ENCODE peak calls at places on chromosomes 2 and 18, in five cellular contexts. One of them, this sample, is unnamed.

GRCh38 chr18:59432796-59433195 is 73.7 kb upstream of the LMAN1 start:
- DNase-seq in H54: no peak
- DNase-seq in CD8-positive, alpha-beta memory T cell: no peak
- DNase-seq in NCI-H69: no peak
- DNase-seq in activated naive CD8-positive, alpha-beta T cell treated with anti-CD3 and anti-CD28 coated beads for 36 hours: no peak
- DNase-seq in this sample: no peak

GRCh38 chr18:3453540-3454364 is 3.8 kb downstream of the TGIF1 start:
- DNase-seq in H54: no peak
- DNase-seq in NCI-H69: peak; percentile 60
- DNase-seq in CD8-positive, alpha-beta memory T cell: peak; percentile 50
- DNase-seq in activated naive CD8-positive, alpha-beta T cell treated with anti-CD3 and anti-CD28 coated beads for 36 hours: peak; percentile 29
- DNase-seq in this sample: no peak

GRCh38 chr2:156147594-156148330 is 184.8 kb downstream of the NR4A2 start:
- DNase-seq in NCI-H69: no peak
- DNase-seq in CD8-positive, alpha-beta memory T cell: no peak
- DNase-seq in activated naive CD8-positive, alpha-beta T cell treated with anti-CD3 and anti-CD28 coated beads for 36 hours: no peak
- DNase-seq in H54: no peak
- DNase-seq in this sample: no peak

GRCh38 chr2:68368657-68369339 is 3.7 kb downstream of the PLEK start:
- DNase-seq in CD8-positive, alpha-beta memory T cell: no peak
- DNase-seq in NCI-H69: peak; percentile 2
- DNase-seq in H54: peak; percentile 54
- DNase-seq in activated naive CD8-positive, alpha-beta T cell treated with anti-CD3 and anti-CD28 coated beads for 36 hours: no peak
- DNase-seq in this sample: peak; percentile 37

GRCh38 chr2:71789556-71790219 is 336.3 kb downstream of the DYSF start:
- DNase-seq in activated naive CD8-positive, alpha-beta T cell treated with anti-CD3 and anti-CD28 coated beads for 36 hours: no peak
- DNase-seq in NCI-H69: no peak
- DNase-seq in CD8-positive, alpha-beta memory T cell: no peak
- DNase-seq in H54: no peak
- DNase-seq in this sample: no peak

GRCh38 chr18:6731197-6731596 is 1.7 kb downstream of the ARHGAP28 start:
- DNase-seq in activated naive CD8-positive, alpha-beta T cell treated with anti-CD3 and anti-CD28 coated beads for 36 hours: no peak
- DNase-seq in NCI-H69: peak; percentile 98
- DNase-seq in CD8-positive, alpha-beta memory T cell: no peak
- DNase-seq in H54: no peak
- DNase-seq in this sample: no peak

GRCh38 chr2:4140284-4140962 is 437.0 kb downstream of the DCDC2C start:
- DNase-seq in activated naive CD8-positive, alpha-beta T cell treated with anti-CD3 and anti-CD28 coated beads for 36 hours: no peak
- DNase-seq in NCI-H69: peak; percentile 81
- DNase-seq in H54: no peak
- DNase-seq in CD8-positive, alpha-beta memory T cell: no peak
- DNase-seq in this sample: no peak

GRCh38 chr2:18435425-18436037 is 124.9 kb downstream of the RDH14 start:
- DNase-seq in CD8-positive, alpha-beta memory T cell: peak; percentile 0
- DNase-seq in NCI-H69: peak; percentile 36
- DNase-seq in H54: no peak
- DNase-seq in activated naive CD8-positive, alpha-beta T cell treated with anti-CD3 and anti-CD28 coated beads for 36 hours: no peak
- DNase-seq in this sample: peak; percentile 42

GRCh38 chr2:219513787-219514186 is 495 bp upstream of the ASIC4 start:
- DNase-seq in NCI-H69: no peak
- DNase-seq in CD8-positive, alpha-beta memory T cell: no peak
- DNase-seq in H54: no peak
- DNase-seq in activated naive CD8-positive, alpha-beta T cell treated with anti-CD3 and anti-CD28 coated beads for 36 hours: no peak
- DNase-seq in this sample: no peak

GRCh38 chr18:72984290-72984689 is 116.5 kb upstream of the NETO1 start:
- DNase-seq in NCI-H69: no peak
- DNase-seq in activated naive CD8-positive, alpha-beta T cell treated with anti-CD3 and anti-CD28 coated beads for 36 hours: no peak
- DNase-seq in CD8-positive, alpha-beta memory T cell: no peak
- DNase-seq in H54: no peak
- DNase-seq in this sample: no peak

GRCh38 chr18:23135679-23136325 is 517 bp downstream of the CABLES1 start:
- DNase-seq in NCI-H69: no peak
- DNase-seq in activated naive CD8-positive, alpha-beta T cell treated with anti-CD3 and anti-CD28 coated beads for 36 hours: peak; percentile 24
- DNase-seq in CD8-positive, alpha-beta memory T cell: no peak
- DNase-seq in H54: peak; percentile 55
- DNase-seq in this sample: no peak

This sample was measured in G401.